ENCODE peak calls at places on chromosome X, in six cellular contexts. One of them, this sample, is unnamed.

GRCh38 chrX:54747713-54748393 is 50.2 kb downstream of the ITIH6 start:
- DNase-seq in HepG2: no peak
- DNase-seq in PC-3: no peak
- DNase-seq in endothelial cell of umbilical vein: no peak
- DNase-seq in K562: no peak
- DNase-seq in fibroblast of lung: no peak
- DNase-seq in this sample: no peak

GRCh38 chrX:132909643-132910042 is 48.8 kb downstream of the HS6ST2 start:
- DNase-seq in HepG2: no peak
- DNase-seq in PC-3: peak
- DNase-seq in endothelial cell of umbilical vein: no peak
- DNase-seq in K562: no peak
- DNase-seq in fibroblast of lung: peak
- DNase-seq in this sample: no peak

GRCh38 chrX:40245411-40246140 is 147.8 kb upstream of the BCOR start:
- DNase-seq in HepG2: no peak
- DNase-seq in PC-3: no peak
- DNase-seq in endothelial cell of umbilical vein: peak
- DNase-seq in K562: no peak
- DNase-seq in fibroblast of lung: peak
- DNase-seq in this sample: no peak

GRCh38 chrX:145405012-145405411 is 157.7 kb downstream of the SPANXN1 start:
- DNase-seq in HepG2: peak
- DNase-seq in PC-3: peak
- DNase-seq in endothelial cell of umbilical vein: peak
- DNase-seq in K562: peak
- DNase-seq in fibroblast of lung: peak
- DNase-seq in this sample: no peak

GRCh38 chrX:47607091-47607490 is 12.6 kb downstream of the SYN1 start:
- DNase-seq in HepG2: no peak
- DNase-seq in PC-3: no peak
- DNase-seq in endothelial cell of umbilical vein: no peak
- DNase-seq in K562: no peak
- DNase-seq in fibroblast of lung: no peak
- DNase-seq in this sample: no peak

GRCh38 chrX:147912093-147912801 is 528 bp downstream of the FMR1 start:
- DNase-seq in HepG2: no peak
- DNase-seq in PC-3: peak
- DNase-seq in endothelial cell of umbilical vein: peak
- DNase-seq in K562: peak
- DNase-seq in fibroblast of lung: peak
- DNase-seq in this sample: peak

GRCh38 chrX:150363561-150364346 is 637 bp downstream of the MAMLD1 start:
- DNase-seq in HepG2: no peak
- DNase-seq in PC-3: peak
- DNase-seq in endothelial cell of umbilical vein: peak
- DNase-seq in K562: no peak
- DNase-seq in fibroblast of lung: peak
- DNase-seq in this sample: no peak

GRCh38 chrX:27679281-27679680 is 89.1 kb downstream of the DCAF8L2 start:
- DNase-seq in HepG2: no peak
- DNase-seq in PC-3: peak
- DNase-seq in endothelial cell of umbilical vein: peak
- DNase-seq in K562: no peak
- DNase-seq in fibroblast of lung: peak
- DNase-seq in this sample: no peak

GRCh38 chrX:149871940-149872339 is 9.0 kb upstream of the MAGEA8 start:
- DNase-seq in HepG2: peak
- DNase-seq in PC-3: peak
- DNase-seq in endothelial cell of umbilical vein: peak
- DNase-seq in K562: peak
- DNase-seq in fibroblast of lung: peak
- DNase-seq in this sample: peak

GRCh38 chrX:76148753-76149152 is 24.1 kb upstream of the PBDC1 start:
- DNase-seq in HepG2: peak
- DNase-seq in PC-3: peak
- DNase-seq in endothelial cell of umbilical vein: peak
- DNase-seq in K562: no peak
- DNase-seq in fibroblast of lung: peak
- DNase-seq in this sample: peak

GRCh38 chrX:134660627-134661026 is 2.4 kb upstream of the PLAC1 start:
- DNase-seq in HepG2: no peak
- DNase-seq in PC-3: no peak
- DNase-seq in endothelial cell of umbilical vein: no peak
- DNase-seq in K562: no peak
- DNase-seq in fibroblast of lung: no peak
- DNase-seq in this sample: no peak

GRCh38 chrX:22399793-22400192 is 127.1 kb downstream of the CBLL2 start:
- DNase-seq in HepG2: no peak
- DNase-seq in PC-3: peak
- DNase-seq in endothelial cell of umbilical vein: no peak
- DNase-seq in K562: no peak
- DNase-seq in fibroblast of lung: peak
- DNase-seq in this sample: no peak

GRCh38 chrX:9163153-9163790 is 129.3 kb upstream of the FAM9B start:
- DNase-seq in HepG2: no peak
- DNase-seq in PC-3: peak
- DNase-seq in endothelial cell of umbilical vein: peak
- DNase-seq in K562: no peak
- DNase-seq in fibroblast of lung: peak
- DNase-seq in this sample: no peak

GRCh38 chrX:155876704-155877103 is 4.4 kb upstream of the VAMP7 start:
- DNase-seq in HepG2: no peak
- DNase-seq in PC-3: no peak
- DNase-seq in endothelial cell of umbilical vein: no peak
- DNase-seq in K562: no peak
- DNase-seq in fibroblast of lung: no peak
- DNase-seq in this sample: no peak

GRCh38 chrX:48835524-48836329 is at the start of gene PCSK1N:
- DNase-seq in HepG2: peak
- DNase-seq in PC-3: peak
- DNase-seq in endothelial cell of umbilical vein: no peak
- DNase-seq in K562: no peak
- DNase-seq in fibroblast of lung: peak
- DNase-seq in this sample: no peak

GRCh38 chrX:153649178-153649914 is 2.3 kb downstream of the DUSP9 start:
- DNase-seq in HepG2: peak
- DNase-seq in PC-3: peak
- DNase-seq in endothelial cell of umbilical vein: no peak
- DNase-seq in K562: peak
- DNase-seq in fibroblast of lung: no peak
- DNase-seq in this sample: peak

GRCh38 chrX:38861489-38861888 is 60.2 kb downstream of the MID1IP1 start:
- DNase-seq in HepG2: no peak
- DNase-seq in PC-3: no peak
- DNase-seq in endothelial cell of umbilical vein: no peak
- DNase-seq in K562: no peak
- DNase-seq in fibroblast of lung: no peak
- DNase-seq in this sample: no peak

GRCh38 chrX:81174286-81174685 is 27.4 kb downstream of the HMGN5 start:
- DNase-seq in HepG2: peak
- DNase-seq in PC-3: peak
- DNase-seq in endothelial cell of umbilical vein: peak
- DNase-seq in K562: no peak
- DNase-seq in fibroblast of lung: peak
- DNase-seq in this sample: no peak

GRCh38 chrX:74922922-74923321 is 2.3 kb downstream of the NEXMIF start:
- DNase-seq in HepG2: no peak
- DNase-seq in PC-3: no peak
- DNase-seq in endothelial cell of umbilical vein: no peak
- DNase-seq in K562: no peak
- DNase-seq in fibroblast of lung: no peak
- DNase-seq in this sample: no peak

DNA sequence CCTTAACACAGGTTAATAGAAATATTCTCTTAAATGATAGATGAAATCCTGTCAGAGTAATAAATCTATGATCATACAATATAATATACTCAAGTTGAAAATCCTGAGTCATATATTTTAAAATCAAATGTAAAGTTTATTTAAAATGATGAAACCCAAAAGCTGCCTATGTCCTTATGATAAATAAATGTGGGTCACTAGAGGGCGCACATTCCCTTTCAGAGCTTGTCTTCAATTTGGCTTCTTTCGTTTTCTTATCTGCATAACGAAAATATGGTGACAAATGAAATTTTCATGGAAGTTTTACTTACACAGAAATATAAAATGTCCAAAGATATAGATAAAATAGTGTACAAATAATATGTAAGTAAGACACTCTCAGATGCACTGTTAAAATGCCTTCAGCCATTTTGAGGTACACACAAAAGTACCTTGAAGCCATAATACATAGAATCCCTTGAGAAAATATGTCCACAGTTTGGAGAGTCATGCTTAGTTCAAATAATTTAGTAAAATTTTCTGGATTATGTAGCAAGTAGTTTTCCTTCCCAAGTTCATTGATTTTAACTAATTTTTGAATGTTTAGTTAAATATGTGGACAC is 680.4 kb downstream of the DMD start:
- DNase-seq in HepG2: peak
- DNase-seq in PC-3: peak
- DNase-seq in endothelial cell of umbilical vein: peak
- DNase-seq in K562: peak
- DNase-seq in fibroblast of lung: peak
- DNase-seq in this sample: peak
- TF ChIP-seq CTCF in HepG2: peak
- TF ChIP-seq CTCF in PC-3: peak
- TF ChIP-seq CTCF in endothelial cell of umbilical vein: peak
- TF ChIP-seq CTCF in K562: no peak
- TF ChIP-seq CTCF in fibroblast of lung: peak
- TF ChIP-seq CTCF in this sample: peak

GRCh38 chrX:72306085-72306801 is 529 bp upstream of the CITED1 start:
- DNase-seq in HepG2: no peak
- DNase-seq in PC-3: peak
- DNase-seq in endothelial cell of umbilical vein: no peak
- DNase-seq in K562: peak
- DNase-seq in fibroblast of lung: peak
- DNase-seq in this sample: no peak

GRCh38 chrX:72306851-72307645 is 1.3 kb upstream of the CITED1 start:
- DNase-seq in HepG2: peak
- DNase-seq in PC-3: peak
- DNase-seq in endothelial cell of umbilical vein: peak
- DNase-seq in K562: peak
- DNase-seq in fibroblast of lung: peak
- DNase-seq in this sample: peak

GRCh38 chrX:72308566-72309296 is 3.0 kb upstream of the CITED1 start:
- DNase-seq in HepG2: peak
- DNase-seq in PC-3: peak
- DNase-seq in endothelial cell of umbilical vein: peak
- DNase-seq in K562: peak
- DNase-seq in fibroblast of lung: peak
- DNase-seq in this sample: peak

GRCh38 chrX:72308209-72308565 is 2.5 kb upstream of the CITED1 start:
- DNase-seq in HepG2: no peak
- DNase-seq in PC-3: no peak
- DNase-seq in endothelial cell of umbilical vein: no peak
- DNase-seq in K562: no peak
- DNase-seq in fibroblast of lung: no peak
- DNase-seq in this sample: no peak

GRCh38 chrX:72307646-72308051 is 1.9 kb upstream of the CITED1 start:
- DNase-seq in HepG2: no peak
- DNase-seq in PC-3: no peak
- DNase-seq in endothelial cell of umbilical vein: no peak
- DNase-seq in K562: no peak
- DNase-seq in fibroblast of lung: no peak
- DNase-seq in this sample: no peak
- TF ChIP-seq EZH2 in HepG2: no peak
- TF ChIP-seq EZH2 in PC-3: no peak
- TF ChIP-seq EZH2 in endothelial cell of umbilical vein: peak
- TF ChIP-seq EZH2 in K562: no peak
- TF ChIP-seq EZH2 in fibroblast of lung: peak
- TF ChIP-seq EZH2 in this sample: no peak

GRCh38 chrX:135688137-135688536 is 25.3 kb upstream of the CT45A1 start:
- DNase-seq in HepG2: no peak
- DNase-seq in PC-3: peak
- DNase-seq in endothelial cell of umbilical vein: no peak
- DNase-seq in K562: no peak
- DNase-seq in fibroblast of lung: no peak
- DNase-seq in this sample: no peak
- TF ChIP-seq CTCF in HepG2: peak
- TF ChIP-seq CTCF in PC-3: peak
- TF ChIP-seq CTCF in endothelial cell of umbilical vein: peak
- TF ChIP-seq CTCF in K562: peak
- TF ChIP-seq CTCF in fibroblast of lung: no peak
- TF ChIP-seq CTCF in this sample: no peak

GRCh38 chrX:136747003-136747986 is 33.4 kb downstream of the ARHGEF6 start:
- DNase-seq in HepG2: no peak
- DNase-seq in PC-3: no peak
- DNase-seq in endothelial cell of umbilical vein: no peak
- DNase-seq in K562: no peak
- DNase-seq in fibroblast of lung: no peak
- DNase-seq in this sample: no peak
- TF ChIP-seq EZH2 in HepG2: no peak
- TF ChIP-seq EZH2 in PC-3: no peak
- TF ChIP-seq EZH2 in endothelial cell of umbilical vein: no peak
- TF ChIP-seq EZH2 in K562: no peak
- TF ChIP-seq EZH2 in fibroblast of lung: no peak
- TF ChIP-seq EZH2 in this sample: no peak

DNA sequence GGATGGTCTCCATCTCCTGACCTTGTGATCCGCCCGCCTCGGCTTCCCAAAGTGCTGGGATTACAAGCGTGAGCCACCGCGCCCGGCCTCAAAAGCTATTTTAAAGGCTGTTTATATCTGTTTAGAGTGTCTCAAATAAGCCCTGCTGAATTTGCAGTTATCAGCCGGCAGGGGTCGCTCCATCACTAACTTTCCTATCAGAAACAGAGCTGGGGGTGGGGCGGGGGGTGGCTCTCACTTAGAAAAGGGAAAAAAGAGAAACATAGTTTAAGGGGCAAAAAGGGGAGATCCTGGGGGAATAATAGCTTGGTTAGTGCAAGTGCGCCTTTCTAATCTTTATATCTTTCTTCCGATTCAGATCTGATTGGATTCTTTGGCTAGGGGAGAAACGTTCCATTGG is 450.7 kb downstream of the UBE2NL start:
- DNase-seq in HepG2: no peak
- DNase-seq in PC-3: peak
- DNase-seq in endothelial cell of umbilical vein: no peak
- DNase-seq in K562: no peak
- DNase-seq in fibroblast of lung: no peak
- DNase-seq in this sample: no peak
- TF ChIP-seq CTCF in HepG2: no peak
- TF ChIP-seq CTCF in PC-3: peak
- TF ChIP-seq CTCF in endothelial cell of umbilical vein: no peak
- TF ChIP-seq CTCF in K562: no peak
- TF ChIP-seq CTCF in fibroblast of lung: no peak
- TF ChIP-seq CTCF in this sample: peak

This sample was measured in PC-9.